ENCODE peak calls at places on chromosomes 11 and 22, in ten cellular contexts. B is iris pigment epithelial cell, I is colonic mucosa, C is HuH-7, U is stromal cell of bone marrow, Z is left ventricle myocardium inferior, N is amygdala, H is neural crest cell, O is upper lobe of right lung, Y is fibroblast of mammary gland. Q is an unnamed sample.
A peak's percentile ranks its signal among the peaks of the same experiment; 100 is the strongest.

GRCh38 chr11:27293500-27294417 is 69.3 kb downstream of the CCDC34 start:
- DNase-seq in I (no peak), C (no peak), B (peak; percentile 72), Y (peak; percentile 81), O (no peak), N (no peak), U (no peak), H (no peak), Z (no peak), Q (no peak)

GRCh38 chr11:12854829-12855228 is 154.3 kb upstream of the RASSF10 start:
- DNase-seq in I (no peak), U (no peak), N (no peak), H (no peak), Y (no peak), O (no peak), Z (no peak), C (peak; percentile 58), B (no peak), Q (no peak)

GRCh38 chr11:120817131-120817530 is 206.8 kb upstream of the TBCEL start:
- DNase-seq in U (no peak), C (no peak), Y (no peak), O (no peak), N (peak; percentile 48), I (no peak), Z (peak; percentile 32), H (no peak), B (no peak), Q (no peak)

GRCh38 chr22:17109976-17110375 is 11.2 kb downstream of the TMEM121B start:
- DNase-seq in H (no peak), I (no peak), O (no peak), Y (no peak), B (no peak), Z (no peak), C (no peak), N (no peak), U (no peak), Q (no peak)

GRCh38 chr11:74710291-74710938 is 20.8 kb downstream of the CHRDL2 start:
- DNase-seq in I (no peak), Z (peak; percentile 36), O (no peak), N (no peak), B (peak; percentile 68), C (no peak), H (no peak), U (no peak), Y (no peak), Q (no peak)

GRCh38 chr11:34855021-34855753 is 61.0 kb downstream of the APIP start:
- DNase-seq in B (no peak), U (no peak), O (no peak), H (no peak), I (peak; percentile 60), N (no peak), Z (no peak), Y (no peak), C (no peak), Q (no peak)

GRCh38 chr22:46042786-46043185 is 65.8 kb upstream of the WNT7B start:
- DNase-seq in Z (peak; percentile 10), I (no peak), C (no peak), O (peak; percentile 16), H (no peak), B (no peak), U (no peak), N (no peak), Y (peak; percentile 34), Q (no peak)

GRCh38 chr22:47724751-47725150 is 962.3 kb downstream of the TBC1D22A start:
- DNase-seq in I (no peak), C (no peak), Z (no peak), Y (no peak), B (no peak), U (no peak), N (no peak), H (no peak), O (no peak), Q (no peak)

GRCh38 chr11:112166561-112166960 is 611 bp upstream of the TEX12 start:
- DNase-seq in Y (peak; percentile 41), N (no peak), O (no peak), I (peak; percentile 62), H (no peak), C (peak; percentile 50), U (no peak), Z (no peak), B (peak; percentile 94), Q (peak; percentile 62)

Q was measured in Caco-2.